ENCODE peak calls at places on chromosomes 16 and 17, in four cellular contexts. X is IMR-90, O is mesendoderm, Q is neuronal stem cell. H is an unnamed sample.

GRCh38 chr16:55057866-55058265 is 127.2 kb downstream of the IRX5 start:
- DNase-seq in X (no peak), O (no peak), Q (no peak), H (no peak)

GRCh38 chr17:3911271-3912053 is 4.8 kb downstream of the P2RX1 start:
- DNase-seq in X (no peak), O (peak), Q (no peak), H (peak)

GRCh38 chr16:3022208-3022696 is 1.5 kb downstream of the HCFC1R1 start:
- DNase-seq in X (peak), O (peak), Q (peak), H (peak)

GRCh38 chr16:68490829-68491575 is 42.7 kb upstream of the SMPD3 start:
- DNase-seq in X (peak), O (peak), Q (no peak), H (peak)

GRCh38 chr17:4968166-4968915 is 724 bp upstream of the SPAG7 start:
- DNase-seq in X (no peak), O (peak), Q (no peak), H (peak)

GRCh38 chr17:55434721-55435120 is 13.1 kb upstream of the MMD start:
- DNase-seq in X (peak), O (no peak), Q (no peak), H (no peak)

GRCh38 chr17:15909481-15909991 is 35.4 kb upstream of the ADORA2B start:
- DNase-seq in X (no peak), O (peak), Q (no peak), H (no peak)

GRCh38 chr17:31561469-31562412 is 170.3 kb downstream of the RAB11FIP4 start:
- DNase-seq in X (peak), O (peak), Q (no peak), H (no peak)

GRCh38 chr16:26594666-26595065 is 472.1 kb upstream of the C16orf82 start:
- DNase-seq in X (no peak), O (no peak), Q (no peak), H (no peak)

GRCh38 chr17:60455378-60455777 is 33.1 kb downstream of the CHCT1 start:
- DNase-seq in X (peak), O (no peak), Q (no peak), H (no peak)

GRCh38 chr17:42520540-42520951 is 15.5 kb upstream of the NAGLU start:
- DNase-seq in X (no peak), O (peak), Q (no peak), H (peak)

GRCh38 chr16:86751081-86752030 is 173.0 kb downstream of the FOXL1 start:
- DNase-seq in X (peak), O (no peak), Q (no peak), H (no peak)

GRCh38 chr16:51431517-51432241 is 280.6 kb upstream of the SALL1 start:
- DNase-seq in X (peak), O (peak), Q (no peak), H (no peak)

GRCh38 chr17:20202141-20202574 is 193.0 kb downstream of the SPECC1 start:
- DNase-seq in X (no peak), O (peak), Q (no peak), H (peak)

GRCh38 chr17:36089888-36090836 is at the start of gene CCL3:
- DNase-seq in X (no peak), O (no peak), Q (no peak), H (no peak)

GRCh38 chr17:72518810-72519597 is 398.2 kb downstream of the SOX9 start:
- DNase-seq in X (no peak), O (no peak), Q (no peak), H (no peak)

GRCh38 chr17:2909164-2909852 is 113.1 kb downstream of the RAP1GAP2 start:
- DNase-seq in X (no peak), O (no peak), Q (no peak), H (no peak)

GRCh38 chr17:79083191-79083971 is 8.8 kb downstream of the ENGASE start:
- DNase-seq in X (no peak), O (no peak), Q (no peak), H (no peak)

GRCh38 chr16:66103245-66103644 is 263.2 kb upstream of the CDH5 start:
- DNase-seq in X (peak), O (no peak), Q (no peak), H (no peak)

GRCh38 chr17:1216209-1216937 is 36.6 kb upstream of the ABR start:
- DNase-seq in X (no peak), O (no peak), Q (no peak), H (no peak)

GRCh38 chr17:73863761-73864535 is 219.7 kb upstream of the SDK2 start:
- DNase-seq in X (no peak), O (no peak), Q (no peak), H (no peak)

GRCh38 chr17:67248291-67248690 is 3.3 kb upstream of the HELZ start:
- DNase-seq in X (no peak), O (no peak), Q (no peak), H (no peak)

GRCh38 chr17:81035389-81036127 is 607 bp downstream of the BAIAP2 start:
- DNase-seq in X (no peak), O (no peak), Q (no peak), H (no peak)

GRCh38 chr16:11784048-11784780 is 12.8 kb downstream of the ZC3H7A start:
- DNase-seq in X (no peak), O (no peak), Q (no peak), H (no peak)

GRCh38 chr17:49438885-49439284 is 24.2 kb upstream of the PHB1 start:
- DNase-seq in X (no peak), O (no peak), Q (no peak), H (peak)

GRCh38 chr16:81519298-81520150 is 74.9 kb downstream of the CMIP start:
- DNase-seq in X (no peak), O (no peak), Q (no peak), H (no peak)

GRCh38 chr17:1030684-1031557 is 34.0 kb downstream of the TIMM22 start:
- DNase-seq in X (no peak), O (no peak), Q (no peak), H (no peak)

GRCh38 chr17:50501054-50501453 is 7.2 kb upstream of the MYCBPAP start:
- DNase-seq in X (no peak), O (peak), Q (no peak), H (no peak)

GRCh38 chr16:56849690-56850680 is 15.0 kb upstream of the SLC12A3 start:
- DNase-seq in X (peak), O (no peak), Q (no peak), H (no peak)

GRCh38 chr17:81537343-81537855 is 9.2 kb downstream of the FSCN2 start:
- DNase-seq in X (no peak), O (peak), Q (no peak), H (peak)

GRCh38 chr16:28009586-28010373 is 53.7 kb downstream of the GSG1L start:
- DNase-seq in X (no peak), O (no peak), Q (no peak), H (no peak)

GRCh38 chr17:73267648-73268537 is 6.2 kb upstream of the CPSF4L start:
- DNase-seq in X (no peak), O (no peak), Q (no peak), H (no peak)

GRCh38 chr16:1979271-1980025 is 1.8 kb downstream of the NOXO1 start:
- DNase-seq in X (no peak), O (peak), Q (no peak), H (peak)

GRCh38 chr17:33732116-33732515 is 439.0 kb upstream of the ASIC2 start:
- DNase-seq in X (peak), O (peak), Q (peak), H (no peak)

GRCh38 chr16:15948532-15949209 is 745 bp upstream of the ABCC1 start:
- DNase-seq in X (no peak), O (no peak), Q (no peak), H (no peak)
- H2AK5ac ChIP-seq in X (peak), O (no peak), Q (no peak), H (no peak)

DNA sequence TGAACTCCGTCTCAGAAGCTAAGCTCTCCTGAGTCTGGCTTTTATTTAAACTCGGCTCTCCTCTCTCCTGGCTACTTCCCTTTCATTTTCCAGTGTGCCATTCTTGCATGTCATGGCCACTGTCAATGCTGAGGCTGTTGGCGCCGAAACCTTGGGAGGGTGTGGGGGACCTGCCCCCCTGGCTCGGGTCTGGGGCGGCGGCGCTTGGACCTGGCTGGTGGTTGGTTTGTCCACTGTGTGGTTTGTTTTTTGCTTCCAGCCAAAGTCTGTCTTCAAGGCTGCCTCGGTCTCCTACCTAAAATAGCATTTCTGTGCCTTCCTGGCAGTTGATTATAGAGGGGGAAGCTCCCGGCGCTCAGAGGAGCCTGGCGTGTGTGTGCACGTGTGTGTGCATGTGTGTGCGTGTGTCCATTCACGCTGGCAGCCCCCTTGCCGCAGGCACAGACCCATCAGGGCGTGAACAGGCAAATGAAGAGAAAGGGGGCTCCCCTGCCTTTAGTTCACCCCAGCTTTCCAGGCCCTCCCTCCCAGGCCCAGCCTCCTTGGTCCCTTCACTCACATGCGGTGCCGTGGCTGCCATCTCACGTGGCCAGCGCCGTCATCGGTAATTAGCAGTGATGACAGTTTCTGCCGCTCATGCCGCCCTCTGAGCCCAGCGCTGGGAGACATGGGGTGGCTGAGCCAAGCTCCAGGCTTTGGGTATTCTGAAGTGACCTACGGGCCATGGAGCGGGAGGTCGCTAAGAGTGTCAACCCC is 179.9 kb downstream of the SEC14L1 start:
- DNase-seq in X (no peak), O (no peak), Q (no peak), H (no peak)
- H3K9ac ChIP-seq in X (peak), O (no peak), Q (peak), H (no peak)

GRCh38 chr17:76139261-76139752 is 1.7 kb downstream of the FOXJ1 start:
- DNase-seq in X (no peak), O (no peak), Q (no peak), H (peak)

GRCh38 chr17:76137026-76137350 is 4.1 kb downstream of the FOXJ1 start:
- DNase-seq in X (no peak), O (no peak), Q (no peak), H (no peak)

GRCh38 chr17:76138896-76139248 is 2.2 kb downstream of the FOXJ1 start:
- DNase-seq in X (no peak), O (no peak), Q (no peak), H (peak)

GRCh38 chr17:76137351-76138233 is 3.5 kb downstream of the FOXJ1 start:
- DNase-seq in X (no peak), O (no peak), Q (no peak), H (peak)

DNA sequence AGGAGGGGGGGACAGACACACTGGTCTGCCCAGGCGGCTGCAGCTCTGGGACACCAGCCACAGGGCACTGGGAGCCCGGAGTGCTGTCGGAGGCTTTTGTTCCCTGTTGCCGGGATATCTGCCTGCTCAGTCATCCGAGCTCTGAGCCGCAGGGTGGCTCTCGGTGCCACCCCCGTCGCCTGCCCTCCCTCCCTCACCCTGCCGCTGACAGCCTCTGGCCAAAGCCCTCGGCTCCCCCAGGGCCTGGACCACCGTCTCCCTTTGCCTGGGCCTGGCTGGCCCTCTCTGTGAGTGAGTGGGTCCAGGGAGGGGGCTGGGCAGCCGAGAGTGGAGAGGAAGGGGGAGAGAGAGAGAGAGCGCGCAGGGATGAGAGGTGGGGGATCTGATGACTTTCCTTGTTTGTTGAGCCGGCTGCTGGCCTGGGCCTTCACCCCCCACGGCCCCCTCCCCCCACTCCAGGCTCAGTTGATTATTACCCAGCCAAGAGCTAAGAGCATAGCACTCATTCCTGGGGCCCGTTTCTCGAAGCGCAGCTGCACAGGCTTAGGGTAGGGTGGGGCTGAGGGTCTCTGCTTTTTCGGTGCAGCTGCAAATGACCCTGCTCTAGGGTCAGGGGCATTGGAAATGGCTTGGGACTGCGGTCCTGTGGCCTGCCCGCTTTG is 2.7 kb downstream of the FOXJ1 start:
- DNase-seq in X (no peak), O (peak), Q (peak), H (peak)
- H2AK5ac ChIP-seq in X (no peak), O (no peak), Q (peak), H (no peak)

GRCh38 chr17:28646039-28646754 is 1.2 kb upstream of the BLTP2 start:
- DNase-seq in X (no peak), O (no peak), Q (no peak), H (no peak)
- H3K9ac ChIP-seq in X (peak), O (no peak), Q (no peak), H (no peak)

H was measured in H9.